ENCODE peak calls at places on chromosomes 16 and 17, in ten cellular contexts. C is A549; S is CD4-positive, alpha-beta memory T cell; H is Peyer's patch; T is body of pancreas; V is SJSA1; W is aorta; L is kidney; Z is neuronal stem cell; P is fibroblast of lung. Y is an unnamed sample.

GRCh38 chr17:6471531-6472465 is 27.5 kb downstream of the PIMREG start:
- DNase-seq in C (peak), S (no peak), W (no peak), H (no peak), T (no peak), V (peak), L (no peak), P (peak), Z (peak), Y (no peak)

GRCh38 chr17:28018439-28019070 is 23.9 kb upstream of the NLK start:
- DNase-seq in Z (no peak), W (no peak), T (peak), V (peak), S (no peak), P (no peak), L (no peak), H (no peak), C (peak), Y (no peak)

GRCh38 chr16:89325861-89326471 is 108.5 kb downstream of the ZNF778 start:
- DNase-seq in P (peak), V (peak), L (peak), Z (no peak), C (peak), W (peak), S (peak), H (no peak), T (peak), Y (peak)

GRCh38 chr17:46020023-46020735 is 21.1 kb downstream of the STH start:
- DNase-seq in V (no peak), Z (no peak), S (peak), T (no peak), W (peak), P (no peak), C (no peak), H (peak), L (peak), Y (no peak)

GRCh38 chr16:11155284-11155806 is 100.7 kb downstream of the SOCS1 start:
- DNase-seq in L (no peak), S (no peak), C (no peak), H (no peak), V (no peak), P (peak), W (no peak), Z (no peak), T (no peak), Y (no peak)

GRCh38 chr16:62077998-62078397 is 41.8 kb upstream of the CDH8 start:
- DNase-seq in S (no peak), L (no peak), C (peak), P (no peak), W (no peak), H (no peak), T (peak), V (no peak), Z (peak), Y (no peak)

GRCh38 chr16:81478876-81479496 is 34.4 kb downstream of the CMIP start:
- DNase-seq in H (peak), V (no peak), W (peak), Z (no peak), L (peak), C (no peak), T (peak), P (no peak), S (no peak), Y (no peak)

GRCh38 chr17:72943826-72944689 is 148.4 kb downstream of the SLC39A11 start:
- DNase-seq in P (no peak), T (no peak), H (no peak), L (no peak), C (peak), W (no peak), S (no peak), V (no peak), Z (no peak), Y (no peak)

GRCh38 chr16:88331989-88332920 is 50.5 kb upstream of the ZNF469 start:
- DNase-seq in H (no peak), C (peak), P (peak), S (no peak), L (peak), Z (no peak), V (peak), W (peak), T (peak), Y (no peak)

GRCh38 chr17:28963841-28964240 is 12.5 kb upstream of the PHF12 start:
- DNase-seq in S (no peak), C (no peak), V (no peak), L (peak), P (no peak), W (peak), T (no peak), Z (no peak), H (no peak), Y (no peak)

GRCh38 chr16:339680-340079 is 12.8 kb downstream of the AXIN1 start:
- DNase-seq in S (peak), P (no peak), T (no peak), L (no peak), H (no peak), C (no peak), Z (no peak), W (no peak), V (no peak), Y (no peak)

GRCh38 chr16:50594332-50595260 is 46.4 kb downstream of the NKD1 start:
- DNase-seq in Z (no peak), V (no peak), W (no peak), H (no peak), C (no peak), L (no peak), T (no peak), S (no peak), P (no peak), Y (no peak)

GRCh38 chr17:60330731-60331130 is 61.2 kb downstream of the USP32 start:
- DNase-seq in Z (no peak), V (no peak), H (no peak), C (no peak), L (no peak), W (no peak), S (no peak), P (peak), T (no peak), Y (no peak)

GRCh38 chr17:1985686-1986085 is 39.4 kb downstream of the RTN4RL1 start:
- DNase-seq in T (no peak), C (no peak), H (no peak), V (no peak), Z (no peak), L (no peak), P (no peak), W (no peak), S (no peak), Y (no peak)

GRCh38 chr17:18921912-18922451 is 30.0 kb upstream of the SLC5A10 start:
- DNase-seq in Z (no peak), V (no peak), P (peak), T (peak), W (no peak), L (no peak), S (no peak), C (peak), H (no peak), Y (no peak)

GRCh38 chr17:21381076-21381706 is 5.0 kb downstream of the KCNJ12 start:
- DNase-seq in Z (no peak), T (no peak), P (no peak), W (no peak), S (no peak), C (no peak), H (no peak), L (no peak), V (no peak), Y (no peak)

GRCh38 chr16:58225965-58226602 is 28.2 kb upstream of the CSNK2A2 start:
- DNase-seq in Z (no peak), T (no peak), L (no peak), H (no peak), C (no peak), W (no peak), V (no peak), S (no peak), P (no peak), Y (no peak)

GRCh38 chr17:7897090-7897489 is 8.5 kb downstream of the CHD3 start:
- DNase-seq in W (no peak), V (no peak), H (no peak), T (no peak), C (no peak), P (no peak), S (no peak), Z (no peak), L (no peak), Y (no peak)

GRCh38 chr16:56388209-56388608 is 37.1 kb downstream of the AMFR start:
- DNase-seq in P (peak), V (no peak), H (no peak), Z (no peak), T (no peak), C (no peak), L (no peak), S (no peak), W (no peak), Y (no peak)

GRCh38 chr17:73901661-73902415 is 257.6 kb upstream of the SDK2 start:
- DNase-seq in Z (peak), W (peak), L (no peak), P (no peak), V (no peak), H (no peak), T (peak), S (no peak), C (no peak), Y (no peak)

GRCh38 chr16:56625140-56625942 is at the start of gene MT1E:
- DNase-seq in L (peak), C (no peak), V (peak), S (no peak), P (peak), Z (no peak), T (peak), W (peak), H (no peak), Y (no peak)

GRCh38 chr16:10981697-10982216 is 37.4 kb downstream of the CLEC16A start:
- DNase-seq in Z (no peak), C (peak), T (no peak), L (no peak), H (peak), S (no peak), V (no peak), P (peak), W (no peak), Y (no peak)

DNA sequence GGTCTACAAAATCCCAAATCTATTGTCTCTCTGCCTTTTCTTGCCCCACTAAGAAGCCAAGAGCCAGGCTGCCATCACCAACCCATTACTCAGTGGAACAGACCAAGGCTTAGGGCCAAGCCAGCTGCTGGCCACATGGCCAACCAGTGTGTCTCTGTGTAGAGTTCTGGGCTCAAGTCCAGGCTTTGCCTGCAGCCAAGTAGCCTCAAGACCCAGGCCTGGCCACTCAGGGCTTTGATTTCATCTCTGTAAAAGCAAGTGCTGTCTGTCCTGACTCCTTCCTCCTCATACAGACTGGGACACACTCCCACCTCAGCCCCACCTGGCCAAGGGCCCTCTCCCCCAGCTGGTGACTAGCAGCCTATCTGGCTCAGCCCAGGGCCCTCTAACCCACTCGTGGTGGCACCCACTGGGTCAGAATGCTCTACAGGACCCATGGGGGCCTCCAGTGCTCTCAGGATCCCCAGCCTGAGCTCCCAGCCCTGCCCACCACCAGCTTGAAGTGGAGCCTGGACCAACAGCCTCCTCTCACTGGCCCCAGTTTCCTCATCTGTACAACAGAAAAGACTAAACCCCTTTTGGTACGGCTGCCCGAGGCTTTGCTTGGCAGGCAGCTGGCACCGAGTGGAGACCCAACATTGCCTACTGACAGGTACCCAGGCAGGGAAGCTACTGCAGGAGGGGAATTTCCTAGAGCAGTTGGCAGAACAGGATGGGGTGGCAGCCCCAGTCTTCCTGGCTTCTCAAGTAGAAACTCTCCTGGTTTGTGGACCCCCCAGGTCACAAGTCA is 14.4 kb downstream of the SREBF1 start:
- DNase-seq in S (no peak), W (peak), P (peak), C (no peak), H (no peak), V (no peak), T (peak), Z (no peak), L (no peak), Y (peak)
- H3K27ac ChIP-seq in S (no peak), W (no peak), P (peak), C (peak), H (peak), V (no peak), T (peak), Z (no peak), L (no peak), Y (peak)

GRCh38 chr17:50318551-50319310 is 27.2 kb upstream of the XYLT2 start:
- DNase-seq in H (no peak), C (no peak), W (no peak), V (no peak), T (no peak), Z (no peak), P (peak), L (no peak), S (no peak), Y (no peak)

GRCh38 chr17:50314456-50315011 is 31.4 kb upstream of the XYLT2 start:
- DNase-seq in V (no peak), Z (no peak), H (no peak), W (no peak), S (no peak), P (no peak), L (no peak), C (no peak), T (no peak), Y (no peak)

GRCh38 chr17:50317121-50317520 is 28.8 kb upstream of the XYLT2 start:
- DNase-seq in Z (no peak), W (no peak), T (no peak), P (no peak), V (no peak), S (no peak), C (no peak), H (no peak), L (no peak), Y (no peak)

GRCh38 chr17:50319630-50320029 is 26.3 kb upstream of the XYLT2 start:
- DNase-seq in S (no peak), W (no peak), T (no peak), C (no peak), H (no peak), P (no peak), Z (no peak), L (no peak), V (no peak), Y (no peak)

DNA sequence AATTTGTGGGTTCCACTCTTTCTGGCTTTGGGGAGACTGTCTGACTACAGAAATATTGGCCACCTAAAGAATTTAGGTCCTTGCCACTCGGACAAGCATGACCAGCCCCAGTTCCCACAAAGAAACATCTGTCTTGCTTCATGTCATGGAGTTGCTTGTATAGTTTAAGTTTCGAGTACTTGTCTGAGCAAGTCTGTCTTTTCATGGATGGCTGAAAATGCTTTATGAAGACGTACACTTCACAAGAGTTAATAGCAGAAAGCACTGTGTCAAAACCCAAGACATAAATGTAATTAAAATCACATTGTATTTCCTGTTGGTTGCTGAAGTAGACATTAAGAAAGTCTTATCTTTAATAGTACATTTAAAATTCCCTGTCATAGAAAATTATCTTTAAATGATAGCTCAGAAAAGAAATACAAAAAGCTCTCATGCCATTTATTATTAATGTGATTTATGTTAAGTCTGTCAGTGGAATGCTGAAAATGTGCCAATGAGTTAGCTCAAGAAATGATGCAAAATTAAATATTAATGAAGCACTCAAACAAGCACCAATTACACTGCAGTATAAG is 29.8 kb upstream of the XYLT2 start:
- DNase-seq in V (no peak), P (no peak), S (no peak), T (no peak), H (no peak), L (no peak), C (no peak), W (no peak), Z (no peak), Y (no peak)
- H3K27ac ChIP-seq in V (no peak), P (no peak), S (no peak), T (no peak), H (no peak), L (no peak), C (no peak), W (no peak), Z (no peak), Y (no peak)

GRCh38 chr17:78883090-78883532 is 19.9 kb downstream of the CEP295NL start:
- DNase-seq in Z (no peak), T (no peak), W (peak), C (peak), V (peak), H (no peak), L (peak), P (peak), S (no peak), Y (no peak)
- H3K27ac ChIP-seq in Z (peak), T (peak), W (peak), C (peak), V (peak), H (peak), L (peak), P (peak), S (no peak), Y (peak)

DNA sequence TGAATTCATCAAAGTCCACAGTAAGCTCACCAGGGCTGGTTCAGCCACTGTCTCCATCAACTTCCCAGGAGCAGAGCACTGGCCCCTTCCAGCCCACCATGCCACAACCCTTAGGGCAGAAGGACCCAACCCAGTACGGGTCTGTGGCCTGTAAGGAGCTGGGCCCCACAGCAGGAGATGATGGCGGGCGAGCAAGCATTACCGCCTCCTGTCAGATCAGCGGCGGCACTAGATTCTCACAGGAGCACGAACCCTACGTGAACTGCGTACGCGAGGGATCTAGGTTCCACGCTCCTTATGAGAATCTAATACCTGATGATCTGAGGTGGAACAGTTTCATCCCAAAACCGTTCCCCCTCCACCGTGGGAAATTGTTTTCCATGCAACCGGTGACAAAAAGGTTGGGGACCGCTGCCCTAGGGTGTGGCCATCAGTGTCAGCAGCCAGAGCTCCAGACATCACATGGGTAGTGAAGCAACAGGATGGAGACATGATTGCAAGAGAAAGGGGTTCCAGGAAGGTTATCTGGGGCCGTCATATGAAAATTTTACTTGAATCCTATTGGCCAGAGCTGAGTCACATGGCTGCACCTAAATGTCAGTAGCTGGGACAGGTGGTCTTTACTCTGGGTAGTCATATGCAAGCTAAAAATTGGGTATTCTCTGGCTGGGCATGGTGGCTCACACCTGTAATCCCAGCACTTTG is 12.4 kb upstream of the SLC25A19 start:
- DNase-seq in V (no peak), L (no peak), Z (no peak), H (no peak), P (no peak), S (no peak), C (no peak), T (no peak), W (no peak), Y (no peak)
- H3K27ac ChIP-seq in V (no peak), L (no peak), Z (no peak), H (no peak), P (no peak), S (no peak), C (no peak), T (no peak), W (no peak), Y (no peak)

GRCh38 chr17:41026668-41027471 is at the start of gene KRTAP1-5:
- DNase-seq in L (no peak), S (no peak), V (peak), C (no peak), W (no peak), Z (no peak), H (no peak), P (peak), T (peak), Y (no peak)
- H3K27ac ChIP-seq in L (no peak), S (no peak), V (peak), C (no peak), W (no peak), Z (no peak), H (no peak), P (peak), T (no peak), Y (no peak)

GRCh38 chr17:14068542-14069250 is 608 bp upstream of the COX10 start:
- DNase-seq in V (peak), P (no peak), W (no peak), H (no peak), S (no peak), C (peak), Z (no peak), T (no peak), L (no peak), Y (no peak)
- H3K27ac ChIP-seq in V (peak), P (peak), W (no peak), H (peak), S (peak), C (peak), Z (no peak), T (peak), L (no peak), Y (no peak)

GRCh38 chr17:50696365-50696879 is 11.3 kb downstream of the ANKRD40 start:
- DNase-seq in T (no peak), L (no peak), S (no peak), V (no peak), C (no peak), W (no peak), P (no peak), Z (no peak), H (no peak), Y (no peak)

GRCh38 chr17:50703162-50703561 is 4.6 kb downstream of the ANKRD40 start:
- DNase-seq in T (no peak), L (no peak), V (no peak), W (no peak), C (no peak), H (no peak), P (no peak), S (no peak), Z (no peak), Y (no peak)

GRCh38 chr17:50697663-50698272 is 9.9 kb downstream of the ANKRD40 start:
- DNase-seq in S (no peak), W (no peak), Z (no peak), L (no peak), H (no peak), V (no peak), C (peak), T (no peak), P (no peak), Y (no peak)

GRCh38 chr17:50697076-50697475 is 10.6 kb downstream of the ANKRD40 start:
- DNase-seq in C (no peak), H (no peak), W (no peak), V (no peak), Z (no peak), T (peak), S (no peak), P (no peak), L (peak), Y (no peak)

GRCh38 chr17:50699410-50699809 is 8.3 kb downstream of the ANKRD40 start:
- DNase-seq in L (no peak), P (no peak), H (no peak), V (no peak), Z (no peak), T (no peak), S (no peak), W (no peak), C (peak), Y (no peak)
- H3K27ac ChIP-seq in L (no peak), P (no peak), H (no peak), V (no peak), Z (no peak), T (no peak), S (no peak), W (no peak), C (peak), Y (no peak)

GRCh38 chr16:79698341-79698753 is 97.8 kb upstream of the MAF start:
- DNase-seq in S (no peak), P (peak), L (peak), C (no peak), T (peak), H (no peak), Z (no peak), W (peak), V (no peak), Y (no peak)
- H3K27ac ChIP-seq in S (no peak), P (peak), L (no peak), C (no peak), T (no peak), H (no peak), Z (no peak), W (no peak), V (no peak), Y (no peak)

GRCh38 chr17:56867948-56868376 is 34.0 kb downstream of the DGKE start:
- DNase-seq in T (no peak), Z (no peak), C (no peak), W (no peak), H (no peak), S (no peak), P (no peak), L (no peak), V (peak), Y (no peak)
- H3K27ac ChIP-seq in T (no peak), Z (no peak), C (no peak), W (no peak), H (no peak), S (no peak), P (no peak), L (no peak), V (no peak), Y (no peak)

Y was measured in caudate nucleus.